ENCODE peak calls at places on chromosomes 16 and 17, in ten cellular contexts. One of them, this sample, is unnamed.
A peak's percentile ranks its signal among the peaks of the same experiment; 100 is the strongest.

GRCh38 chr17:46090871-46091270 is 91.8 kb downstream of the STH start:
- DNase-seq in neural progenitor cell: no peak
- DNase-seq in CD8-positive, alpha-beta memory T cell: no peak
- DNase-seq in pancreas: no peak
- DNase-seq in spleen: no peak
- DNase-seq in tibial nerve: no peak
- DNase-seq in left ventricle myocardium inferior: no peak
- DNase-seq in RWPE2: no peak
- DNase-seq in AG04450: no peak
- DNase-seq in ovary: no peak
- DNase-seq in this sample: no peak

GRCh38 chr16:7013990-7014389 is 318.7 kb upstream of the RBFOX1 start:
- DNase-seq in CD8-positive, alpha-beta memory T cell: no peak
- DNase-seq in left ventricle myocardium inferior: no peak
- DNase-seq in ovary: no peak
- DNase-seq in AG04450: no peak
- DNase-seq in tibial nerve: no peak
- DNase-seq in pancreas: no peak
- DNase-seq in RWPE2: no peak
- DNase-seq in spleen: no peak
- DNase-seq in neural progenitor cell: peak; percentile 74
- DNase-seq in this sample: no peak

GRCh38 chr17:70357196-70357595 is 187.9 kb downstream of the KCNJ2 start:
- DNase-seq in spleen: no peak
- DNase-seq in pancreas: no peak
- DNase-seq in left ventricle myocardium inferior: no peak
- DNase-seq in RWPE2: no peak
- DNase-seq in CD8-positive, alpha-beta memory T cell: no peak
- DNase-seq in neural progenitor cell: no peak
- DNase-seq in tibial nerve: no peak
- DNase-seq in AG04450: no peak
- DNase-seq in ovary: no peak
- DNase-seq in this sample: no peak

GRCh38 chr17:33459078-33459940 is 166.2 kb upstream of the ASIC2 start:
- DNase-seq in AG04450: no peak
- DNase-seq in left ventricle myocardium inferior: no peak
- DNase-seq in spleen: no peak
- DNase-seq in CD8-positive, alpha-beta memory T cell: no peak
- DNase-seq in RWPE2: no peak
- DNase-seq in pancreas: no peak
- DNase-seq in tibial nerve: no peak
- DNase-seq in ovary: no peak
- DNase-seq in neural progenitor cell: no peak
- DNase-seq in this sample: no peak

GRCh38 chr16:24729243-24729966 is at the start of gene TNRC6A:
- DNase-seq in RWPE2: peak; percentile 88
- DNase-seq in ovary: peak; percentile 91
- DNase-seq in AG04450: peak; percentile 59
- DNase-seq in tibial nerve: peak; percentile 76
- DNase-seq in CD8-positive, alpha-beta memory T cell: peak; percentile 81
- DNase-seq in neural progenitor cell: peak; percentile 94
- DNase-seq in pancreas: peak; percentile 93
- DNase-seq in left ventricle myocardium inferior: peak; percentile 91
- DNase-seq in spleen: peak; percentile 96
- DNase-seq in this sample: peak; percentile 51

GRCh38 chr16:12348733-12349704 is 372.5 kb downstream of the SNX29 start:
- DNase-seq in tibial nerve: no peak
- DNase-seq in pancreas: no peak
- DNase-seq in ovary: no peak
- DNase-seq in AG04450: no peak
- DNase-seq in neural progenitor cell: no peak
- DNase-seq in spleen: no peak
- DNase-seq in left ventricle myocardium inferior: no peak
- DNase-seq in CD8-positive, alpha-beta memory T cell: no peak
- DNase-seq in RWPE2: no peak
- DNase-seq in this sample: no peak

GRCh38 chr17:37820313-37821024 is 75.6 kb upstream of the HNF1B start:
- DNase-seq in neural progenitor cell: no peak
- DNase-seq in spleen: no peak
- DNase-seq in CD8-positive, alpha-beta memory T cell: no peak
- DNase-seq in left ventricle myocardium inferior: no peak
- DNase-seq in RWPE2: no peak
- DNase-seq in AG04450: no peak
- DNase-seq in pancreas: no peak
- DNase-seq in ovary: no peak
- DNase-seq in tibial nerve: no peak
- DNase-seq in this sample: no peak

GRCh38 chr17:41464173-41464572 is 3.0 kb downstream of the KRT32 start:
- DNase-seq in pancreas: no peak
- DNase-seq in spleen: no peak
- DNase-seq in left ventricle myocardium inferior: no peak
- DNase-seq in RWPE2: no peak
- DNase-seq in tibial nerve: no peak
- DNase-seq in neural progenitor cell: no peak
- DNase-seq in CD8-positive, alpha-beta memory T cell: no peak
- DNase-seq in AG04450: no peak
- DNase-seq in ovary: no peak
- DNase-seq in this sample: no peak

GRCh38 chr17:31479009-31479408 is 87.5 kb downstream of the RAB11FIP4 start:
- DNase-seq in CD8-positive, alpha-beta memory T cell: no peak
- DNase-seq in AG04450: no peak
- DNase-seq in left ventricle myocardium inferior: no peak
- DNase-seq in pancreas: no peak
- DNase-seq in ovary: no peak
- DNase-seq in tibial nerve: no peak
- DNase-seq in neural progenitor cell: no peak
- DNase-seq in RWPE2: no peak
- DNase-seq in spleen: no peak
- DNase-seq in this sample: no peak

GRCh38 chr17:31476525-31477416 is 85.3 kb downstream of the RAB11FIP4 start:
- DNase-seq in pancreas: peak; percentile 51
- DNase-seq in RWPE2: no peak
- DNase-seq in tibial nerve: no peak
- DNase-seq in spleen: no peak
- DNase-seq in ovary: no peak
- DNase-seq in CD8-positive, alpha-beta memory T cell: no peak
- DNase-seq in left ventricle myocardium inferior: no peak
- DNase-seq in neural progenitor cell: no peak
- DNase-seq in AG04450: no peak
- DNase-seq in this sample: no peak

GRCh38 chr17:31472137-31472536 is 80.7 kb downstream of the RAB11FIP4 start:
- DNase-seq in neural progenitor cell: no peak
- DNase-seq in tibial nerve: no peak
- DNase-seq in spleen: no peak
- DNase-seq in AG04450: no peak
- DNase-seq in ovary: no peak
- DNase-seq in left ventricle myocardium inferior: no peak
- DNase-seq in pancreas: no peak
- DNase-seq in RWPE2: no peak
- DNase-seq in CD8-positive, alpha-beta memory T cell: no peak
- DNase-seq in this sample: no peak

GRCh38 chr17:31477417-31478055 is 86.1 kb downstream of the RAB11FIP4 start:
- DNase-seq in AG04450: no peak
- DNase-seq in CD8-positive, alpha-beta memory T cell: no peak
- DNase-seq in left ventricle myocardium inferior: no peak
- DNase-seq in pancreas: no peak
- DNase-seq in spleen: no peak
- DNase-seq in tibial nerve: no peak
- DNase-seq in ovary: no peak
- DNase-seq in neural progenitor cell: no peak
- DNase-seq in RWPE2: no peak
- DNase-seq in this sample: no peak

DNA sequence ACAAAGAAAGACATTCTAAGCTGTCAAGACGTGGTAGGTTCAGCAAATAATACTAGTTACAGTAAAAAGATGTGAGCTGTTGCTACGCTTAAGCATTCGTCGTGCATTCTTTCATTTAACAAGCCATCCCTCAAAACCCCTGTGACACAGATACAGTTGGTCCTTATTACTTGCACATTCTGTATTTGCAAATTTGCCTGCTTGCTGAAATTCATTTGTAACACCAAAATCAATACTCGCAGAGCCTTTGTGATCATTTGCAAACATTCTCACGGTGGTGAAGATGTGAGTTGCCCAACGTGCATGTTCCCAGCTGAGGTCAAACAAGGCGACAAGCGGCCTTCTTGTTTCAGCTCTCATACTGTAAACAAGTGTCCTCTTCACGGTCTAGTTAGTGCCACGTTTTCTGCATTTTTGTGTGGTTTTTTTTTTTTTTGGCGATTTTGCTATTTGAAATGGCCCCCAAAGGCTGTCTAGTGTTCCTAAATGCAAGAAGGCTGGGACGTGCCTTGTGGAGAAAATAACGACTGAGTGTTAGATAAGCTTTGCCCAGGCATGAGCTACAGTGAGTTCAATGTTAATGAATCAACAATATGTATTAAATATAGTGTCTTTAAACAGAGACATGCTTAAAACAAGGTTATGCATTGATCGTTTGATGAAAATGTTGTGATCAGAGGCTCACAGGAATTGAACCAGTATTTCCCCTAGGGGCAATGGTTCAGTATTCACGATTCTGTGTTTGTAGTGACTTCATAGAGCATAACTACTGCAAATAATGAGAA is 84.1 kb downstream of the RAB11FIP4 start:
- DNase-seq in left ventricle myocardium inferior: no peak
- DNase-seq in ovary: no peak
- DNase-seq in RWPE2: no peak
- DNase-seq in AG04450: no peak
- DNase-seq in pancreas: peak; percentile 58
- DNase-seq in tibial nerve: no peak
- DNase-seq in neural progenitor cell: no peak
- DNase-seq in CD8-positive, alpha-beta memory T cell: no peak
- DNase-seq in spleen: no peak
- DNase-seq in this sample: no peak
- H3K27me3 ChIP-seq in left ventricle myocardium inferior: peaks cover 12% of the 10 kb centered on the region
- H3K27me3 ChIP-seq in ovary: no peaks in the 10 kb centered on the region
- H3K27me3 ChIP-seq in RWPE2: no peaks in the 10 kb centered on the region
- H3K27me3 ChIP-seq in AG04450: peaks cover 49% of the 10 kb centered on the region
- H3K27me3 ChIP-seq in pancreas: no peaks in the 10 kb centered on the region
- H3K27me3 ChIP-seq in tibial nerve: no peaks in the 10 kb centered on the region
- H3K27me3 ChIP-seq in neural progenitor cell: no peaks in the 10 kb centered on the region
- H3K27me3 ChIP-seq in CD8-positive, alpha-beta memory T cell: no peaks in the 10 kb centered on the region
- H3K27me3 ChIP-seq in spleen: peaks cover 4% of the 10 kb centered on the region
- H3K27me3 ChIP-seq in this sample: no peaks in the 10 kb centered on the region

GRCh38 chr17:10029129-10029528 is 124.1 kb upstream of the RCVRN start:
- DNase-seq in tibial nerve: no peak
- DNase-seq in spleen: no peak
- DNase-seq in RWPE2: no peak
- DNase-seq in neural progenitor cell: no peak
- DNase-seq in pancreas: no peak
- DNase-seq in left ventricle myocardium inferior: no peak
- DNase-seq in ovary: no peak
- DNase-seq in AG04450: no peak
- DNase-seq in CD8-positive, alpha-beta memory T cell: no peak
- DNase-seq in this sample: no peak
- H3K27me3 ChIP-seq in tibial nerve: no peaks in the 10 kb centered on the region
- H3K27me3 ChIP-seq in spleen: no peaks in the 10 kb centered on the region
- H3K27me3 ChIP-seq in RWPE2: no peaks in the 10 kb centered on the region
- H3K27me3 ChIP-seq in neural progenitor cell: no peaks in the 10 kb centered on the region
- H3K27me3 ChIP-seq in pancreas: no peaks in the 10 kb centered on the region
- H3K27me3 ChIP-seq in left ventricle myocardium inferior: no peaks in the 10 kb centered on the region
- H3K27me3 ChIP-seq in ovary: no peaks in the 10 kb centered on the region
- H3K27me3 ChIP-seq in AG04450: peaks cover 2% of the 10 kb centered on the region
- H3K27me3 ChIP-seq in CD8-positive, alpha-beta memory T cell: no peaks in the 10 kb centered on the region
- H3K27me3 ChIP-seq in this sample: no peaks in the 10 kb centered on the region

GRCh38 chr17:77709594-77709993 is 248.9 kb upstream of the TNRC6C start:
- DNase-seq in AG04450: no peak
- DNase-seq in pancreas: no peak
- DNase-seq in ovary: no peak
- DNase-seq in left ventricle myocardium inferior: no peak
- DNase-seq in CD8-positive, alpha-beta memory T cell: no peak
- DNase-seq in RWPE2: no peak
- DNase-seq in neural progenitor cell: no peak
- DNase-seq in spleen: no peak
- DNase-seq in tibial nerve: no peak
- DNase-seq in this sample: no peak

GRCh38 chr17:77708936-77709335 is 249.6 kb upstream of the TNRC6C start:
- DNase-seq in left ventricle myocardium inferior: no peak
- DNase-seq in neural progenitor cell: no peak
- DNase-seq in pancreas: no peak
- DNase-seq in CD8-positive, alpha-beta memory T cell: no peak
- DNase-seq in tibial nerve: no peak
- DNase-seq in RWPE2: no peak
- DNase-seq in spleen: no peak
- DNase-seq in AG04450: no peak
- DNase-seq in ovary: no peak
- DNase-seq in this sample: no peak

GRCh38 chr17:77708049-77708448 is 250.5 kb upstream of the TNRC6C start:
- DNase-seq in ovary: no peak
- DNase-seq in RWPE2: no peak
- DNase-seq in tibial nerve: no peak
- DNase-seq in AG04450: no peak
- DNase-seq in CD8-positive, alpha-beta memory T cell: no peak
- DNase-seq in spleen: no peak
- DNase-seq in left ventricle myocardium inferior: no peak
- DNase-seq in pancreas: no peak
- DNase-seq in neural progenitor cell: no peak
- DNase-seq in this sample: no peak

GRCh38 chr17:77706938-77707337 is 251.6 kb upstream of the TNRC6C start:
- DNase-seq in left ventricle myocardium inferior: no peak
- DNase-seq in CD8-positive, alpha-beta memory T cell: no peak
- DNase-seq in neural progenitor cell: no peak
- DNase-seq in RWPE2: no peak
- DNase-seq in pancreas: no peak
- DNase-seq in tibial nerve: no peak
- DNase-seq in ovary: no peak
- DNase-seq in spleen: no peak
- DNase-seq in AG04450: no peak
- DNase-seq in this sample: no peak

DNA sequence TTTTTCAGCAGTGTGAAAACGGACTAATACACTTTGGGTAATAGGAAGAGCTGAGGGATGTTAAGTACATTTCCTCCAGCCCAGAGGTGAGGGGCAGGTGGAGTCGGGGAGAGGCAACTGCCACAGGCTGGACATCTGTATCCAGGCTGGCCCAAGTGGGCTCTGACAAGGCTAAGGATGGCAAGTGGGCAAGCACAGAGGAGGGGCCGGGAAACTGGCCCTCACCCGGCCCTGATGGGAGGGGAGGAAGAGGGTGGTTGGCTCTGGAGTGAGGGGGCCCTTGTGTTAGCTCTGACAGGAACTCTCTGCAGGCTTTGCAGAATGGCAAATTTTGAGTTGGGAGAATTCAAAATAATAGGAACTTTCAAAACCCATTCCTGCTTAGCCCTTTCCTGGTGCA is 251.0 kb upstream of the TNRC6C start:
- DNase-seq in CD8-positive, alpha-beta memory T cell: no peak
- DNase-seq in tibial nerve: no peak
- DNase-seq in spleen: no peak
- DNase-seq in AG04450: no peak
- DNase-seq in left ventricle myocardium inferior: no peak
- DNase-seq in ovary: no peak
- DNase-seq in pancreas: no peak
- DNase-seq in neural progenitor cell: no peak
- DNase-seq in RWPE2: no peak
- DNase-seq in this sample: no peak
- H3K27me3 ChIP-seq in CD8-positive, alpha-beta memory T cell: no peaks in the 10 kb centered on the region
- H3K27me3 ChIP-seq in tibial nerve: no peaks in the 10 kb centered on the region
- H3K27me3 ChIP-seq in spleen: no peaks in the 10 kb centered on the region
- H3K27me3 ChIP-seq in AG04450: peaks cover 2% of the 10 kb centered on the region
- H3K27me3 ChIP-seq in left ventricle myocardium inferior: no peaks in the 10 kb centered on the region
- H3K27me3 ChIP-seq in ovary: no peaks in the 10 kb centered on the region
- H3K27me3 ChIP-seq in pancreas: no peaks in the 10 kb centered on the region
- H3K27me3 ChIP-seq in neural progenitor cell: no peaks in the 10 kb centered on the region
- H3K27me3 ChIP-seq in RWPE2: peaks cover 19% of the 10 kb centered on the region
- H3K27me3 ChIP-seq in this sample: no peaks in the 10 kb centered on the region

GRCh38 chr16:86774931-86775330 is 196.6 kb downstream of the FOXL1 start:
- DNase-seq in spleen: no peak
- DNase-seq in neural progenitor cell: no peak
- DNase-seq in CD8-positive, alpha-beta memory T cell: no peak
- DNase-seq in ovary: no peak
- DNase-seq in pancreas: no peak
- DNase-seq in AG04450: no peak
- DNase-seq in RWPE2: no peak
- DNase-seq in tibial nerve: no peak
- DNase-seq in left ventricle myocardium inferior: no peak
- DNase-seq in this sample: no peak
- H3K27me3 ChIP-seq in spleen: no peaks in the 10 kb centered on the region
- H3K27me3 ChIP-seq in neural progenitor cell: no peaks in the 10 kb centered on the region
- H3K27me3 ChIP-seq in CD8-positive, alpha-beta memory T cell: no peaks in the 10 kb centered on the region
- H3K27me3 ChIP-seq in ovary: no peaks in the 10 kb centered on the region
- H3K27me3 ChIP-seq in pancreas: peaks cover 3% of the 10 kb centered on the region
- H3K27me3 ChIP-seq in AG04450: peaks cover 4% of the 10 kb centered on the region
- H3K27me3 ChIP-seq in RWPE2: no peaks in the 10 kb centered on the region
- H3K27me3 ChIP-seq in tibial nerve: no peaks in the 10 kb centered on the region
- H3K27me3 ChIP-seq in left ventricle myocardium inferior: peaks cover 40% of the 10 kb centered on the region
- H3K27me3 ChIP-seq in this sample: no peaks in the 10 kb centered on the region